ENCODE peak calls at places on chromosome 4, in five cellular contexts. V is CD8-positive, alpha-beta memory T cell; U is T-helper 1 cell; Z is NCI-H524; I is HT1080. N is an unnamed sample.

GRCh38 chr4:7824218-7824617 is 115.4 kb downstream of the AFAP1 start:
- DNase-seq in V (no peak), U (no peak), Z (no peak), I (no peak), N (no peak)

GRCh38 chr4:152951348-152951747 is 15.2 kb downstream of the FHDC1 start:
- DNase-seq in V (no peak), U (no peak), Z (no peak), I (peak), N (no peak)

GRCh38 chr4:7422098-7422897 is 12.4 kb downstream of the PSAPL1 start:
- DNase-seq in V (no peak), U (no peak), Z (no peak), I (no peak), N (no peak)

GRCh38 chr4:180823116-180823515 is 1420.1 kb upstream of the TENM3 start:
- DNase-seq in V (no peak), U (no peak), Z (no peak), I (peak), N (no peak)

GRCh38 chr4:8778301-8778700 is 93.3 kb downstream of the HMX1 start:
- DNase-seq in V (no peak), U (no peak), Z (peak), I (no peak), N (no peak)

GRCh38 chr4:182014989-182015388 is 228.2 kb upstream of the TENM3 start:
- DNase-seq in V (no peak), U (no peak), Z (no peak), I (no peak), N (no peak)

GRCh38 chr4:22730049-22730448 is 37.3 kb downstream of the GBA3 start:
- DNase-seq in V (no peak), U (no peak), Z (no peak), I (no peak), N (no peak)

GRCh38 chr4:145041378-145041777 is 56.6 kb downstream of the ANAPC10 start:
- DNase-seq in V (no peak), U (no peak), Z (no peak), I (no peak), N (peak)

GRCh38 chr4:16783119-16783518 is 115.3 kb downstream of the LDB2 start:
- DNase-seq in V (no peak), U (no peak), Z (no peak), I (no peak), N (no peak)

GRCh38 chr4:147825451-147826287 is 93.8 kb downstream of the ARHGAP10 start:
- DNase-seq in V (no peak), U (no peak), Z (no peak), I (no peak), N (no peak)

GRCh38 chr4:8911311-8912088 is 39.9 kb upstream of the HMX1 start:
- DNase-seq in V (no peak), U (no peak), Z (peak), I (no peak), N (no peak)

GRCh38 chr4:98539741-98540140 is 118.7 kb downstream of the TSPAN5 start:
- DNase-seq in V (no peak), U (no peak), Z (no peak), I (no peak), N (no peak)

GRCh38 chr4:73777612-73778011 is 37.2 kb downstream of the CXCL8 start:
- DNase-seq in V (no peak), U (no peak), Z (no peak), I (peak), N (no peak)

GRCh38 chr4:176729489-176729888 is 63.2 kb downstream of the VEGFC start:
- DNase-seq in V (no peak), U (no peak), Z (no peak), I (no peak), N (no peak)

GRCh38 chr4:147927377-147928137 is 195.7 kb downstream of the ARHGAP10 start:
- DNase-seq in V (no peak), U (no peak), Z (no peak), I (peak), N (no peak)

GRCh38 chr4:52103314-52103713 is 52.2 kb downstream of the SPATA18 start:
- DNase-seq in V (no peak), U (no peak), Z (peak), I (peak), N (no peak)

GRCh38 chr4:123545569-123546122 is 149.1 kb downstream of the SPRY1 start:
- DNase-seq in V (no peak), U (no peak), Z (no peak), I (no peak), N (no peak)

GRCh38 chr4:38464328-38464727 is 199.7 kb upstream of the KLF3 start:
- DNase-seq in V (no peak), U (no peak), Z (no peak), I (no peak), N (no peak)

GRCh38 chr4:7295917-7296660 is 103.8 kb downstream of the SORCS2 start:
- DNase-seq in V (no peak), U (no peak), Z (peak), I (peak), N (no peak)

GRCh38 chr4:7687796-7688195 is 251.9 kb downstream of the AFAP1 start:
- DNase-seq in V (no peak), U (no peak), Z (peak), I (no peak), N (no peak)

GRCh38 chr4:99658666-99659065 is 1.0 kb upstream of the C4orf54 start:
- DNase-seq in V (no peak), U (no peak), Z (peak), I (no peak), N (no peak)

GRCh38 chr4:112343330-112343729 is 46.2 kb downstream of the ALPK1 start:
- DNase-seq in V (no peak), U (no peak), Z (peak), I (no peak), N (no peak)

GRCh38 chr4:69044247-69044646 is 52.0 kb upstream of the UGT2B7 start:
- DNase-seq in V (no peak), U (no peak), Z (no peak), I (no peak), N (no peak)

GRCh38 chr4:174255790-174256189 is 27.7 kb downstream of the FBXO8 start:
- DNase-seq in V (no peak), U (no peak), Z (peak), I (no peak), N (no peak)

GRCh38 chr4:142369141-142369540 is 477.0 kb downstream of the INPP4B start:
- DNase-seq in V (no peak), U (no peak), Z (no peak), I (no peak), N (no peak)

GRCh38 chr4:83011779-83012630 is 1.4 kb upstream of the LIN54 start:
- DNase-seq in V (peak), U (no peak), Z (peak), I (peak), N (no peak)

GRCh38 chr4:81652069-81652478 is 180.4 kb upstream of the RASGEF1B start:
- DNase-seq in V (no peak), U (no peak), Z (no peak), I (no peak), N (no peak)

GRCh38 chr4:84319124-84319523 is 180.0 kb downstream of the NKX6-1 start:
- DNase-seq in V (no peak), U (no peak), Z (no peak), I (no peak), N (no peak)

GRCh38 chr4:46993075-46994006 is at the start of gene GABRA4:
- DNase-seq in V (no peak), U (no peak), Z (peak), I (no peak), N (no peak)